ENCODE peak calls at places on chromosome 1, in four cellular contexts. O is stomach, Q is prostate gland, D is T-cell. T is an unnamed sample.

GRCh38 chr1:226529891-226530290 is 18.7 kb upstream of the STUM start:
- DNase-seq in O (no peak), D (no peak), Q (no peak), T (no peak)

GRCh38 chr1:186374313-186375151 is 521 bp downstream of the TPR start:
- DNase-seq in Q (peak), D (peak), O (peak), T (peak)

GRCh38 chr1:180198186-180198585 is 31.9 kb upstream of the LHX4 start:
- DNase-seq in D (no peak), Q (no peak), O (no peak), T (no peak)

GRCh38 chr1:228009828-228010775 is 3.3 kb downstream of the WNT3A start:
- DNase-seq in Q (no peak), O (peak), D (no peak), T (no peak)

GRCh38 chr1:226778657-226779058 is 39.6 kb upstream of the ITPKB start:
- DNase-seq in Q (peak), O (peak), D (no peak), T (peak)

GRCh38 chr1:23403735-23404486 is 20.6 kb downstream of the TCEA3 start:
- DNase-seq in O (peak), Q (peak), D (peak), T (peak)

GRCh38 chr1:103424645-103425044 is 100.9 kb upstream of the RNPC3 start:
- DNase-seq in O (no peak), Q (no peak), D (no peak), T (no peak)

GRCh38 chr1:150484431-150484830 is 2.8 kb upstream of the TARS2 start:
- DNase-seq in O (no peak), D (no peak), Q (no peak), T (peak)

GRCh38 chr1:78676347-78676982 is 26.8 kb downstream of the IFI44 start:
- DNase-seq in O (peak), Q (peak), D (no peak), T (peak)

T was measured in GM23248.